ENCODE peak calls at places on chromosomes 11 and 22, in four cellular contexts. P, Q, Z and R are unnamed samples.

GRCh38 chr11:61830318-61831105 is 2.4 kb downstream of the FADS2 start:
- DNase-seq in P (peak; percentile 28), Q (no peak), Z (no peak), R (no peak)

GRCh38 chr11:107929611-107930200 is 1.5 kb downstream of the RAB39A start:
- DNase-seq in P (no peak), Q (peak; percentile 29), Z (peak; percentile 38), R (no peak)

GRCh38 chr11:20443596-20443995 is 56.1 kb downstream of the PRMT3 start:
- DNase-seq in P (peak; percentile 28), Q (peak; percentile 41), Z (no peak), R (no peak)

GRCh38 chr22:38214248-38215056 is 12.7 kb downstream of the MAFF start:
- DNase-seq in P (peak; percentile 49), Q (peak; percentile 83), Z (peak; percentile 95), R (peak; percentile 88)

GRCh38 chr11:2518112-2518982 is 73.5 kb downstream of the KCNQ1 start:
- DNase-seq in P (no peak), Q (no peak), Z (peak; percentile 37), R (peak; percentile 21)

GRCh38 chr11:111814567-111814966 is 48.4 kb upstream of the PPP2R1B start:
- DNase-seq in P (peak; percentile 91), Q (no peak), Z (no peak), R (no peak)

GRCh38 chr22:38448945-38449745 is 5.9 kb downstream of the KCNJ4 start:
- DNase-seq in P (no peak), Q (no peak), Z (no peak), R (no peak)

GRCh38 chr22:26553056-26553752 is 36.7 kb downstream of the TPST2 start:
- DNase-seq in P (peak; percentile 94), Q (no peak), Z (no peak), R (no peak)

GRCh38 chr11:96228472-96228871 is 114.5 kb downstream of the MAML2 start:
- DNase-seq in P (peak; percentile 96), Q (peak; percentile 76), Z (no peak), R (no peak)

GRCh38 chr11:125093502-125093901 is 17.9 kb downstream of the TMEM218 start:
- DNase-seq in P (no peak), Q (no peak), Z (no peak), R (no peak)

GRCh38 chr22:37239336-37240239 is 4.5 kb downstream of the RAC2 start:
- DNase-seq in P (no peak), Q (no peak), Z (no peak), R (no peak)

GRCh38 chr11:111441443-111441842 is 62.4 kb upstream of the POU2AF1 start:
- DNase-seq in P (peak; percentile 99), Q (no peak), Z (no peak), R (no peak)

GRCh38 chr11:119339581-119340334 is 925 bp downstream of the C1QTNF5 start:
- DNase-seq in P (no peak), Q (peak; percentile 61), Z (peak; percentile 94), R (peak; percentile 83)

GRCh38 chr11:41978951-41979350 is 519.5 kb upstream of the LRRC4C start:
- DNase-seq in P (no peak), Q (no peak), Z (no peak), R (no peak)

GRCh38 chr11:77495526-77495925 is 21.6 kb upstream of the PAK1 start:
- DNase-seq in P (no peak), Q (no peak), Z (no peak), R (no peak)

GRCh38 chr11:112392860-112393259 is 132.2 kb upstream of the PLET1 start:
- DNase-seq in P (no peak), Q (no peak), Z (no peak), R (no peak)

GRCh38 chr11:109929308-109929707 is 163.9 kb upstream of the ZC3H12C start:
- DNase-seq in P (no peak), Q (no peak), Z (no peak), R (no peak)

GRCh38 chr11:127223633-127224032 is 223.1 kb upstream of the KIRREL3 start:
- DNase-seq in P (no peak), Q (no peak), Z (no peak), R (no peak)

DNA sequence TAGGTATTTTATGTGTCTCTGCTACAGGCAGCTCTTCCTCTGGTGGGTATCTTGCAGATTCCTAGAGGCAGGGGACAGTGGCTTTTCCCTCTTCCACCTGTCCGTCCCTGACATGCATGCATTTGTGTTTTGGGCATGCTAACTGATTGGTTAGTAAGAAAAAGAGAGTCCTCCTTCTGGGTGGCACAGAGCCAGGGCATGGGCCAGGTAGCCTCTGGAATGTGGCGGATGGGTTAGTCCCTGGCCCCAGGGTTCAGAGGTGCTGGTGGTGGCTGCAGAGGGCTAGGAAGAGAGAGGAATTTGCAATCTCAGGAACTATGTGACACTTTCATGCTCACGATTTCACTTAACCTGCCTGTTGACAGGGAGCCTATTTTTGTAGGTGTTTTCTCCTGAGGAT is 5.8 kb upstream of the MS4A15 start:
- DNase-seq in P (no peak), Q (no peak), Z (no peak), R (no peak)
- H3K56ac ChIP-seq in P (no peak overlapping the region), Q (no peak overlapping the region), Z (no peak overlapping the region), R (no peak overlapping the region)

GRCh38 chr22:49522582-49523373 is 304.9 kb downstream of the BRD1 start:
- DNase-seq in P (no peak), Q (no peak), Z (no peak), R (no peak)
- H3K56ac ChIP-seq in P (no peak overlapping the region), Q (no peak overlapping the region), Z (no peak overlapping the region), R (no peak overlapping the region)

DNA sequence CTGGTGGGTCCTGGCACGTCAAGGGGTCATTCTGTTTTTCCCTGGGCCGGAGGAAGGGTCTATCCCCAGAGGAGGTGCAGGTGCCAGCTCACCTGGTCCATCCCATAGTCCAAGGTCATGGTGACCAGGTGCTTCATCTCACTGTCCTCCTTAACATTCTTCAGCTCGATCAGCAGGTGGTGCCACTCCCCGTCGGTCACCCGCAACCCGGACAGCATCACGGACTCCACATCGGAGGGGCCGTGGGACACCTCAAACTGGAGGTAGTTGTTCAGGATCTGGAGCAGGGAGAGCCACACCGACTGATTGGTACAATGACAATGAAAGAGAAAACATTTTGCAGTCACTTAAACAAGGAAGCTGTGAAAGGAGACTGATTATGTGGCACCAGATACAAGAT is 64.1 kb downstream of the TRMU start:
- DNase-seq in P (no peak), Q (no peak), Z (no peak), R (no peak)
- H3K56ac ChIP-seq in P (no peak overlapping the region), Q (no peak overlapping the region), Z (no peak overlapping the region), R (no peak overlapping the region)

GRCh38 chr11:102256251-102256650 is 61.0 kb upstream of the BIRC3 start:
- DNase-seq in P (peak; percentile 79), Q (no peak), Z (no peak), R (no peak)
- H3K56ac ChIP-seq in P (peak overlapping the region; percentile 29), Q (no peak overlapping the region), Z (no peak overlapping the region), R (no peak overlapping the region)

DNA sequence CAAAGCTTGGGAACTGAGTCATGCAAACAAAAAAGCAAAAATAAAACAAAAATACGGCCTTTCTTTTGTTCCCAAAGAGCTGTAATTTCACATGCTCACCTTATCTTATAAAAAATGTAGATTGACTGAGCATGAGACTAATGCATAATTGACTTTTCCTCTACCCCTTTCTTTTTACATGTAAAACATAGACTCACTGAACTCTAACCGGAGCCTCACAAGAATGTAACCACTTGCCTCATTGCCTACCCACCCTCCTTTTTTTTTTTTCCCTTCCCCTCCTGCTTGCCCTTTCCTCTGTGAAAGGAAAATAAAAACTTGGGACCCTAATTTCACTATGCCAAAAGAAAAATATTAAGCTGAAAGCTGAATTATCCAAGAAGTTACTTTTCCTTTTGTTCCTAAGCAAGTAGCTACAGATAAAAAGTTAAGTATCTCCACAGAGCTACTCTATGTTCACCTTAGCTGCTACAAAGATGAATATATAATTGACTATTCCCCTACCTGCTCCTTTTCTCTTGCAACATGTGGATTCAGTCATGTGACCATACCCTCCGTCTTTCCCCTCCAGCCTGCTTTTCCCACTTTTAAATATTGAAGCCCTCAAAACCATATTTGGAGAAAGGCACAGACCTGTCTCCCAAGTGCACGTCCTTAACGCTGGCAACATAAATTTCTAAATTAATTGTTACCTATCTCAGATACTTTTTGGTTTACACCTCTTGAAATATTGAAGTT is 39.6 kb upstream of the WEE1 start:
- DNase-seq in P (no peak), Q (peak; percentile 29), Z (no peak), R (no peak)
- H3K56ac ChIP-seq in P (no peak overlapping the region), Q (peak overlapping the region; percentile 67), Z (no peak overlapping the region), R (no peak overlapping the region)

GRCh38 chr22:21719024-21719423 is 16.6 kb downstream of the YPEL1 start:
- DNase-seq in P (no peak), Q (no peak), Z (no peak), R (no peak)
- H3K56ac ChIP-seq in P (no peak overlapping the region), Q (no peak overlapping the region), Z (no peak overlapping the region), R (no peak overlapping the region)

DNA sequence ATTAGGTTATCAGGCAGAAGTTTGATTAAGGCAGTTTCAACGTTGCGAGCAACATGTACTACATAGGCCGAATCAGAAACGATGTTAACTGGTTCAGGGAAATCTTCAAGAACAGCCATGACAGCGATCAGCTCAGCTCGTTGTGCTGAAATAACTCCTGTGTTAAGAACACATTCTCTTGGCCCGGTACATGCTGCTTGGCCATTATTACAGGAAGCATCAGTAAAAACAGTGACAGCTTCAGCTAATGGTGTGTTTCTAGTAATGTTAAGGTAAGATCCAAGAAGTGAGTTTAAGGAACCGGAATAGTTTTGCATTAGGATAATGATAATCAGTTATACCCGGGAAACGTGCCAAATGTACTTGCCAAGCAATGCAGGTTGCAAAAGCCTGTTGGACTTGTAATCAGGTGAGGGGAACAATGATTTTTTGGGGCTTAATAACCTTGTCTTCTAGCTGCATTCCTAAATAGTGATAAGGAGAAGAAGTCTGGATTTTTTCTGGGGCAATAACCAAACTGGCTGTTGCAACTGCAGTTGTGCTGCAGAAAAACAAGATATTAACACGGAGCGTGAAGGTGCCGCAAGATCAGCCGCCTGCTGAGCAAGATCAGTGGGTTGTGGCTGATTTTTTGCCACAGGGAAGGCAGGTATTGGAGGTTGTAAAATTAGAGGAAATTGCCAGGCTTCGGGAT is 14.3 kb downstream of the OR52K1 start:
- DNase-seq in P (no peak), Q (no peak), Z (no peak), R (no peak)
- H3K56ac ChIP-seq in P (no peak overlapping the region), Q (no peak overlapping the region), Z (no peak overlapping the region), R (no peak overlapping the region)